ENCODE peak calls at places on chromosomes 5 and 9, in five cellular contexts. One of them, this sample, is unnamed.

GRCh38 chr9:135617991-135618411 is 21.3 kb downstream of the GLT6D1 start:
- DNase-seq in fibroblast of lung: no peak
- DNase-seq in psoas muscle: no peak
- DNase-seq in SK-N-SH: peak
- DNase-seq in neuronal stem cell: no peak
- DNase-seq in this sample: no peak

GRCh38 chr5:149829954-149830353 is 99.8 kb downstream of the PPARGC1B start:
- DNase-seq in psoas muscle: no peak
- DNase-seq in neuronal stem cell: no peak
- DNase-seq in fibroblast of lung: no peak
- DNase-seq in SK-N-SH: peak
- DNase-seq in this sample: no peak

GRCh38 chr9:77879344-77880089 is 152.1 kb downstream of the GNAQ start:
- DNase-seq in psoas muscle: peak
- DNase-seq in neuronal stem cell: no peak
- DNase-seq in fibroblast of lung: peak
- DNase-seq in SK-N-SH: no peak
- DNase-seq in this sample: peak

GRCh38 chr5:81151546-81151945 is 81.6 kb upstream of the CKMT2 start:
- DNase-seq in SK-N-SH: no peak
- DNase-seq in fibroblast of lung: peak
- DNase-seq in psoas muscle: no peak
- DNase-seq in neuronal stem cell: no peak
- DNase-seq in this sample: peak

GRCh38 chr9:38018964-38019602 is 49.9 kb downstream of the SHB start:
- DNase-seq in psoas muscle: no peak
- DNase-seq in SK-N-SH: no peak
- DNase-seq in fibroblast of lung: peak
- DNase-seq in neuronal stem cell: peak
- DNase-seq in this sample: peak

GRCh38 chr5:148094336-148094735 is 30.6 kb downstream of the SPINK5 start:
- DNase-seq in fibroblast of lung: no peak
- DNase-seq in psoas muscle: no peak
- DNase-seq in SK-N-SH: no peak
- DNase-seq in neuronal stem cell: no peak
- DNase-seq in this sample: no peak

GRCh38 chr9:89999534-90000370 is 394.9 kb downstream of the GADD45G start:
- DNase-seq in neuronal stem cell: no peak
- DNase-seq in SK-N-SH: peak
- DNase-seq in psoas muscle: peak
- DNase-seq in fibroblast of lung: peak
- DNase-seq in this sample: peak

GRCh38 chr9:21395778-21396717 is 10.8 kb upstream of the IFNA2 start:
- DNase-seq in fibroblast of lung: no peak
- DNase-seq in SK-N-SH: peak
- DNase-seq in neuronal stem cell: peak
- DNase-seq in psoas muscle: peak
- DNase-seq in this sample: no peak

GRCh38 chr5:83472213-83472507 is 616 bp downstream of the VCAN start:
- DNase-seq in psoas muscle: no peak
- DNase-seq in neuronal stem cell: no peak
- DNase-seq in fibroblast of lung: no peak
- DNase-seq in SK-N-SH: peak
- DNase-seq in this sample: no peak

GRCh38 chr5:155485344-155485743 is 471.8 kb downstream of the KIF4B start:
- DNase-seq in neuronal stem cell: no peak
- DNase-seq in SK-N-SH: no peak
- DNase-seq in fibroblast of lung: no peak
- DNase-seq in psoas muscle: no peak
- DNase-seq in this sample: no peak

GRCh38 chr5:140114341-140115185 is 654 bp downstream of the PURA start:
- DNase-seq in neuronal stem cell: peak
- DNase-seq in SK-N-SH: peak
- DNase-seq in fibroblast of lung: peak
- DNase-seq in psoas muscle: peak
- DNase-seq in this sample: peak

GRCh38 chr5:157225463-157226422 is 40.2 kb upstream of the CYFIP2 start:
- DNase-seq in psoas muscle: no peak
- DNase-seq in fibroblast of lung: no peak
- DNase-seq in neuronal stem cell: no peak
- DNase-seq in SK-N-SH: no peak
- DNase-seq in this sample: no peak

GRCh38 chr9:81312346-81312745 is 377.0 kb downstream of the TLE1 start:
- DNase-seq in fibroblast of lung: no peak
- DNase-seq in psoas muscle: no peak
- DNase-seq in SK-N-SH: peak
- DNase-seq in neuronal stem cell: no peak
- DNase-seq in this sample: no peak

GRCh38 chr5:139141841-139142240 is 56.3 kb downstream of the SIL1 start:
- DNase-seq in SK-N-SH: no peak
- DNase-seq in fibroblast of lung: peak
- DNase-seq in psoas muscle: peak
- DNase-seq in neuronal stem cell: no peak
- DNase-seq in this sample: peak

GRCh38 chr5:163594951-163595350 is 89.5 kb downstream of the MAT2B start:
- DNase-seq in psoas muscle: no peak
- DNase-seq in fibroblast of lung: no peak
- DNase-seq in neuronal stem cell: no peak
- DNase-seq in SK-N-SH: no peak
- DNase-seq in this sample: no peak
- H3K27ac ChIP-seq in psoas muscle: no peak
- H3K27ac ChIP-seq in fibroblast of lung: no peak
- H3K27ac ChIP-seq in neuronal stem cell: no peak
- H3K27ac ChIP-seq in SK-N-SH: no peak
- H3K27ac ChIP-seq in this sample: no peak

DNA sequence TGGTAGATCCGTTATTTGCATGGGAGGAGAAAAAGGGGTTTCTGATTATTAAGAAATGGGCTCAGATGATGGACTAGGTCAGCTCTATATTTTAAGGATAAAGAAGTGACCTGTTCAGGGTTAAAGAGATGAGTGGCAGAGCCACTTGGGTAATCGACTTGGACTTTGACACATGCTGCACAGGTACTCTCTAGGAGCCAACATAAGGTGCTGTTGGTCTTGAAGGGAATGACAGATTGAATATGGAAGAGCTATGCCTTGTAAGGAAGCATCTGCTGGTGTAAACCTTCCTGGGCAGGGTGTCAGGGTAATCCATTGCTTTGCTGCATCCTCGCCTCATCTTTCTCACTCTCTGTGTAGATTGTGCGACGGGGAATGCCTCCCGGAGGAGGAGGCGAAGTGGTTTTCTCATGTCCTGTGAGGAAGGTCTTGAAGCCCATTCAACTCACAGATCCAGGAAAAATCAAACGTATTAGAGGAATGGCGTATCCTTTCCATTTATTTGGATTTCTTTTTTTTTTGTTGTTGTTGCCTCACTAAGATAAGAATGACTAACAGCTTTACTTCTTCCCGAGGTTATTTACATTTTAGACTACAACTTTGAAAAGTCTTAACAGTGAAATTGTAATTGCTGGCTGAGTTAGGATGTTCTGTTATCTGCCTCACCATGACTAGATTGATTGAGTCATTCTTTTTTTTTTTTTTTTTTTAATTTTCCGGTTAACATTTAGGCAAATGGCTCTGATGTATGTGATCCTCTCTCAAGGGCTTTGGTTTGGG is 41.2 kb downstream of the RCL1 start:
- DNase-seq in SK-N-SH: no peak
- DNase-seq in fibroblast of lung: peak
- DNase-seq in psoas muscle: no peak
- DNase-seq in neuronal stem cell: no peak
- DNase-seq in this sample: no peak
- H3K27ac ChIP-seq in SK-N-SH: peak
- H3K27ac ChIP-seq in fibroblast of lung: peak
- H3K27ac ChIP-seq in psoas muscle: peak
- H3K27ac ChIP-seq in neuronal stem cell: no peak
- H3K27ac ChIP-seq in this sample: peak

DNA sequence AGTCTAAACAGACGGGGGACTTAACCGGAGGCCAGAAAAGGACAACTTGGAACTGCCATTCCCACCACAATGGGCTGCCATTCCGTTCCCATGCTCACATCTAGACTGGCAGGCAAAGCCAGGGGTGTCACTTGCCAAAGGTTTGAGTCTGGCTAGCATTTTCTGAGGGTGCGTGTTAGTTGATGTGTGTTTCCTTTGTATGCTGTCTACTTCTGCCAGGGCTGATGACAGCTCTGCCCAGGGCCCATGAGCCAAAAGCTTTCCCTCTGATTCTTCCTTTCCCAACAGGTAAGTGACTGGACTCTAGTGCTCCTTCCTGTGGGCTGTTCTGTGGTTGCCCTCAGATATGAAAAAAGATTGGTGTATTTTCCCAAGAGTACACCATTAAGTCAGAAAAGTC is 68.0 kb downstream of the ZNF608 start:
- DNase-seq in psoas muscle: no peak
- DNase-seq in neuronal stem cell: no peak
- DNase-seq in fibroblast of lung: no peak
- DNase-seq in SK-N-SH: no peak
- DNase-seq in this sample: no peak
- H3K27ac ChIP-seq in psoas muscle: peak
- H3K27ac ChIP-seq in neuronal stem cell: peak
- H3K27ac ChIP-seq in fibroblast of lung: no peak
- H3K27ac ChIP-seq in SK-N-SH: no peak
- H3K27ac ChIP-seq in this sample: no peak

DNA sequence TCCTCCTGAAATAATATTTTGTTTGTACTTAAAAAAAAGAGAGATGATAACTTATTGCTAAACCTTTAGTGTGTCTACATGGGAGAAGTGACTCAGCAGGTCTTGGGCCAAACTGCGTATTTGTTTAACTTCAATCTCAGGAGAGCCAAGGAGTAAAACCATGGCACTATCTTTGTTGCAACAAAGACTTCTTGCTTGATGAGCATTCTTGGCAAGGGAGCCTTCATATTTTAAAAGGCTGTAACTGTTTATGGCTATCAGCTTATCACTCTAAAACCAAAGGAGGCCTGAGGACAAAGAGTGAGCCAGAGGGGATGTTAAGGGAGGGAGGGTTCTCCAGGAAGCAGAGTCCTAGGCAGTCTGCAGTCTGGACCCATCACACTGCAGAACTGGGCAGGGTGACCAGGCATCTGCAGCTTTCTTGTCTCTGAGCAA is 216.2 kb upstream of the S1PR3 start:
- DNase-seq in fibroblast of lung: peak
- DNase-seq in neuronal stem cell: no peak
- DNase-seq in SK-N-SH: no peak
- DNase-seq in psoas muscle: no peak
- DNase-seq in this sample: peak
- H3K27ac ChIP-seq in fibroblast of lung: peak
- H3K27ac ChIP-seq in neuronal stem cell: no peak
- H3K27ac ChIP-seq in SK-N-SH: peak
- H3K27ac ChIP-seq in psoas muscle: no peak
- H3K27ac ChIP-seq in this sample: peak

This sample was measured in brain microvascular endothelial cell.